ENCODE peak calls at places on chromosome 1, in eight cellular contexts. A, Q, F, T, O, H, M and Y are unnamed samples. For H3K4me1, the result is how much of the 10 kb centered on the place peaks cover.

GRCh38 chr1:194512957-194513356 is 1326.5 kb upstream of the B3GALT2 start:
- DNase-seq in F (no peak), M (no peak), Q (peak), O (no peak), T (no peak), A (no peak), H (no peak), Y (no peak)

GRCh38 chr1:209646558-209646957 is 5.7 kb downstream of the LAMB3 start:
- DNase-seq in M (no peak), T (no peak), Q (peak), O (no peak), A (no peak), H (no peak), F (no peak), Y (no peak)

GRCh38 chr1:53646732-53647131 is 92.2 kb downstream of the GLIS1 start:
- DNase-seq in O (no peak), H (no peak), A (no peak), F (no peak), M (no peak), Q (no peak), T (no peak), Y (no peak)

GRCh38 chr1:112453876-112454275 is 54.9 kb upstream of the WNT2B start:
- DNase-seq in A (no peak), F (no peak), O (no peak), H (no peak), T (no peak), Q (no peak), M (no peak), Y (no peak)

GRCh38 chr1:2497891-2498290 is 21.8 kb downstream of the PLCH2 start:
- DNase-seq in Q (no peak), A (no peak), F (no peak), H (no peak), O (no peak), T (no peak), M (no peak), Y (no peak)

GRCh38 chr1:43048601-43049011 is 89.9 kb upstream of the SLC2A1 start:
- DNase-seq in T (no peak), Q (no peak), M (no peak), O (no peak), A (no peak), F (no peak), H (no peak), Y (no peak)

GRCh38 chr1:167798951-167799350 is 77.2 kb downstream of the MPZL1 start:
- DNase-seq in O (no peak), H (no peak), Q (no peak), A (no peak), M (no peak), F (no peak), T (no peak), Y (no peak)

GRCh38 chr1:92903765-92904164 is 57.5 kb downstream of the DIPK1A start:
- DNase-seq in M (no peak), Q (no peak), O (no peak), T (no peak), A (no peak), H (no peak), F (no peak), Y (no peak)

GRCh38 chr1:67489643-67490042 is 59.4 kb upstream of the SERBP1 start:
- DNase-seq in O (no peak), Q (peak), M (peak), F (no peak), A (peak), T (no peak), H (no peak), Y (no peak)

GRCh38 chr1:86356247-86356646 is 39.9 kb downstream of the ODF2L start:
- DNase-seq in O (no peak), T (no peak), H (no peak), A (peak), Q (peak), F (no peak), M (no peak), Y (no peak)

GRCh38 chr1:70318191-70318590 is 36.3 kb downstream of the ANKRD13C start:
- DNase-seq in T (no peak), O (no peak), M (no peak), Q (no peak), A (no peak), F (no peak), H (no peak), Y (no peak)

GRCh38 chr1:196309386-196309785 is 298.9 kb downstream of the KCNT2 start:
- DNase-seq in A (peak), Q (peak), H (no peak), O (no peak), M (no peak), F (no peak), T (no peak), Y (no peak)

GRCh38 chr1:169877800-169878491 is 15.8 kb downstream of the SCYL3 start:
- DNase-seq in F (no peak), Q (peak), O (no peak), A (no peak), M (no peak), T (no peak), H (no peak), Y (no peak)

GRCh38 chr1:94693435-94693834 is 126.7 kb upstream of the SLC44A3 start:
- DNase-seq in A (no peak), Q (no peak), F (no peak), M (no peak), T (no peak), H (no peak), O (no peak), Y (no peak)

GRCh38 chr1:216793303-216793702 is 70.1 kb upstream of the ESRRG start:
- DNase-seq in H (no peak), A (no peak), M (no peak), Q (no peak), F (no peak), O (no peak), T (no peak), Y (no peak)

GRCh38 chr1:65630855-65631254 is 161.8 kb upstream of the PDE4B start:
- DNase-seq in T (no peak), M (no peak), H (no peak), A (no peak), Q (peak), F (no peak), O (no peak), Y (no peak)

GRCh38 chr1:236066828-236067386 is 2.0 kb upstream of the NID1 start:
- DNase-seq in Q (no peak), O (peak), F (no peak), A (no peak), T (peak), H (peak), M (peak), Y (no peak)

GRCh38 chr1:111140680-111140967 is 601 bp downstream of the CEPT1 start:
- DNase-seq in F (peak), A (no peak), H (peak), T (no peak), O (no peak), Q (peak), M (peak), Y (no peak)

GRCh38 chr1:36523850-36524249 is 41.1 kb upstream of the CSF3R start:
- DNase-seq in M (no peak), Q (no peak), T (no peak), O (no peak), H (no peak), A (no peak), F (no peak), Y (no peak)

GRCh38 chr1:225999912-226000337 is 782 bp upstream of the SDE2 start:
- DNase-seq in T (no peak), A (no peak), F (no peak), O (no peak), M (no peak), H (no peak), Q (peak), Y (no peak)

GRCh38 chr1:201358596-201358995 is 18.9 kb downstream of the TNNT2 start:
- DNase-seq in T (no peak), Q (peak), A (no peak), M (no peak), F (no peak), H (no peak), O (no peak), Y (no peak)

GRCh38 chr1:226626577-226626956 is 78.0 kb downstream of the STUM start:
- DNase-seq in M (peak), O (peak), H (peak), T (peak), Q (peak), F (peak), A (peak), Y (peak)

GRCh38 chr1:102798718-102799117 is 309.6 kb downstream of the COL11A1 start:
- DNase-seq in Q (no peak), O (no peak), F (no peak), A (no peak), M (no peak), H (no peak), T (no peak), Y (no peak)
- H3K4me1 ChIP-seq in Q (under half), O (under half), F (under half), A (under half), M (under half), H (under half), T (under half), Y (under half)

DNA sequence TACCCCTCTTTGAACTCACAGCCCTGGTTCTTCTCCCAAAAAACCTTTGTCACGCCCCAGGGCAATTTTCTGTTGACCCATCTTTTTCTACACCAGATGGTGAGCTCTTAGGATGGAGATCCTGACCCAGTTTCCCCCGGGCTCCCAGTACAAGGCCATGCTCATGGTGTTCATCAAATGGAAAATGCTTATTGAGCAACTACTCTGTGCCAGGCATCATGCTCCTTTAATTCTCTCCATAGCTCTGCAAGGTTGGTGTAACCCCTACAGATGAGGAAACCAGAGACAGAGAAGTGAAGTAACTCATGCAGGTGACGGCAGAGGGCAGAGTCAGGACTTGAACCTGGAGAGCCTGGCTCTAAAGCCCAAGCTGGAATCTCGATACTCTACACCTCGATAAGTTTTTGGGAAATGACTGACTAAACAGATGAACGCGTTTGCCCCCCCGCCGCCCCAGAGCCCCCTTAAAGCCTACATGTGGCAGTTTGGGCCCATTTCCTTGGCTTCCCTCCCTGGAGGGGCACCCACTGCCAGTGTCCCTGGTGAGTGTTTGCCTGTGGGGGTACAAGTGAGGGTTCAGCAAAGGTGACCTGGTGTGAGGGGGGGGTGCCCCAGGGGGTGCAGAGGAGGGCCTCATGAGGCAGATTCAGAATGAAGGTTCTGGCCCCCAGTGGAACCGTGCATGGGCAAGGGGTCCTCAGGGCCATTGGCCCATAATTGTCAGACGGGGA is 30.2 kb upstream of the RUNX3 start:
- DNase-seq in O (no peak), T (no peak), H (no peak), M (no peak), Q (no peak), F (no peak), A (no peak), Y (no peak)
- TF ChIP-seq POLR2A in O (no peak), T (no peak), H (no peak), M (no peak), Q (no peak), F (no peak), A (no peak), Y (no peak)

DNA sequence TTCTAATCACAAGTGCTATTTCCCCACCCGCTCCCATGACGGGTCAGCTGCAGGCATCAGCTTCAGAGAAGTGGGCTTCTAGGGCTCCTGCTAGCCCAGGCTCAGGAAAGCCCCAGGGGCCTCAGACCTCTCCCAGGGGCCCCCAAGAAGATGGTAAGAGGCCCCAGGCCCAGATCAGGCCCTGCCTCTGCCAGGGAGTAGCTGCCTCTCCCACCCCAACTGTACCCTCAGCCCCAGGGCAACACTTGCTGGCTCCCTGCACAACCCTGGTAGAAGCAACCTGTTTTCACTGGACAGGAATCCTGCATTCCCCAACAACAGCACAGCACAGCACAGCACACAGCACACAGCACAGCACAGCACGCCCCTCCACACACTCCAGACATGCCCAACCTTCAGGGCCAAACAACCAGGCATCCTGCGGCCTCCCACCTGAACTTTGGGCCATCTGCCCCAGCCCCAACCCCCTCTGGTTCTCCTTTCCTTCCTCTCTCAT is 6.5 kb downstream of the BLACAT1 start:
- DNase-seq in Q (no peak), F (no peak), O (no peak), A (no peak), H (no peak), T (no peak), M (no peak), Y (no peak)
- H3K4me3 ChIP-seq in Q (no peak), F (no peak), O (peak), A (peak), H (no peak), T (no peak), M (no peak), Y (no peak)

GRCh38 chr1:113943028-113943811 is 14.1 kb downstream of the HIPK1 start:
- DNase-seq in M (no peak), H (no peak), Q (peak), T (no peak), F (no peak), A (no peak), O (no peak), Y (no peak)
- H3K4me1 ChIP-seq in M (under half), H (half or more), Q (under half), T (under half), F (under half), A (under half), O (under half), Y (under half)

GRCh38 chr1:173862769-173863223 is 5.0 kb downstream of the GAS5 start:
- DNase-seq in H (no peak), Q (no peak), T (no peak), F (no peak), A (no peak), M (no peak), O (no peak), Y (no peak)

GRCh38 chr1:173865468-173866164 is 2.2 kb downstream of the GAS5 start:
- DNase-seq in O (no peak), T (no peak), M (no peak), H (no peak), A (no peak), F (no peak), Q (no peak), Y (no peak)

GRCh38 chr1:173864179-173864867 is 3.5 kb downstream of the GAS5 start:
- DNase-seq in T (no peak), H (no peak), O (no peak), M (no peak), Q (peak), A (no peak), F (no peak), Y (no peak)

GRCh38 chr1:173861731-173862145 is 6.1 kb downstream of the GAS5 start:
- DNase-seq in O (no peak), M (no peak), Q (no peak), H (no peak), A (no peak), T (no peak), F (no peak), Y (no peak)

DNA sequence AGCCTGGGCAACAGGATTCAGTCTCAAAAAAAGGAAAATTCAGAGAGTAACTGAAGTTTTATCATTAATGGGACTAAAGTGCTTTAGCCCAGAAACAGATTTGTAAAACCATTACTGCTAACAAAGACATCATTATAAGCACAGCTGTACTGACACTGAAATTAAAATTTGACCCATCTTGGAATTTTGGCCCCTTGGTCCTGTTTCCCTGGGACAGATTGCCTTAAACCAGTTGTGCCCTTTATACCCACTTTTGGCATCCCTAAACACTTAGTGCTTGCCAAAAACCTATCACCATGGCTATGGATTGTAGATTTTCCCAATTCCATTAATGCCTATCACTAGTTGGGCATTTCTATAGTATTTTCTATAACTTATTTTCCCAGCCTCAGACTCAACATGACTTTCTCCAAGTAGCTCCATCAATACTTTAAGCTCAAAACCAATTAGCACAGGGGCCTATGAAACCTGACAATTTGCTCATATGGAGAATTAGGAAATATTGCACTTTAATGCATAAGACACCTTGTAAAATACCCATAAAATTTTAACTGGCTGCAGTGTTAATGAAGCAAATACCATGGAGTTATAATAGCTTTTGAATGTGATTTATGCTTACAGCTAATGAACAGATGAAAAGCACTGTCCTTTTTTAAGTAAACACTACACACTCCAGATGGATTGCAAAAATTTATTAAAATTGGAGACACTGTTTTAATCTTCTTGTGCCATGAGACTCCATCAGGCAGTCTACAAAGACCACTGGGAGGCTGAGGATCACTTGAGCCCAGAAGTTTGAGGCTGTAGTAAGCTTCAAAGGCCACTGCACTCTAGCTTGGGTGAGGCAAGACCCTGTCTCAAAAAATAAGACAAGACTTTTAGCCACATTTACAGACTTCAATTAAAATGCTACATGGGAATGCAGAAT is 4.3 kb downstream of the GAS5 start:
- DNase-seq in H (no peak), M (no peak), Q (no peak), O (no peak), A (no peak), F (no peak), T (no peak), Y (no peak)
- TF ChIP-seq POLR2A in H (no peak), M (no peak), Q (no peak), O (no peak), A (peak), F (no peak), T (no peak), Y (no peak)

GRCh38 chr1:109210058-109210457 is 3.7 kb upstream of the SARS1 start:
- DNase-seq in A (no peak), Q (no peak), M (peak), F (no peak), T (no peak), O (no peak), H (no peak), Y (no peak)

GRCh38 chr1:109208431-109208830 is 5.3 kb upstream of the SARS1 start:
- DNase-seq in T (no peak), M (no peak), H (no peak), A (no peak), Q (no peak), F (no peak), O (no peak), Y (no peak)

GRCh38 chr1:109206324-109206723 is 7.4 kb upstream of the SARS1 start:
- DNase-seq in Q (peak), H (no peak), O (no peak), T (no peak), F (no peak), M (no peak), A (no peak), Y (no peak)

GRCh38 chr1:109207472-109208103 is 6.1 kb upstream of the SARS1 start:
- DNase-seq in H (no peak), M (no peak), T (no peak), A (no peak), O (no peak), Q (no peak), F (no peak), Y (no peak)

DNA sequence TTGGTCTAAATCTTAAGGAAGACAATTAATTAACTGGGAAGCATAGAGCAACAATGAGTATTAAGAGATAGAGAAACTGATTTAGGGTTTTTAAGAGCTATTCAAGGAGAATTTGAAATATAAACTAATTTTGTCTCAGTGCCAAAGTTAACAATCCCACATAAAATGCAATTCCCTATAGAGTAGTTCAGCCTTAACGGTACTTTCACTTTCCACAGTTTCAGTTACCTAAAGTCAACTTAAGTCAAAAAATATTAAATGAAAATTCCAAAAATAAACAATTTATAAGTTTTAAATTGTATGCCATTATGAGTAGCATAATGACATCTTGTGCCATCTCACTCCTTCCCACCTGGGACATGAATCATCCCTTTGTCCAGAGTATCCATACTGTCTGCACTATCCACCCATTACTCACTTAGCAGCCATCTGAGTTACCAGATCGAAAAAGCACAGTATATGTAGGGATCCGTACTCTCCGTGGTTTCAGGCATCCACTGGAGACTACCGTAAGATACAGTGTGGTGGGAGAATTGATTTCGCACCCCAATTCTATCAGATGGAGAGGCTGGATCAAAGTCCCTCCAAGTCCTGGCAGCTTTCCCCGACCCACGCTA is 4.8 kb upstream of the SARS1 start:
- DNase-seq in M (no peak), T (no peak), H (no peak), Q (peak), A (no peak), O (no peak), F (no peak), Y (no peak)
- H3K4me3 ChIP-seq in M (no peak), T (no peak), H (peak), Q (no peak), A (no peak), O (no peak), F (no peak), Y (no peak)

GRCh38 chr1:30314591-30314990 is 408.8 kb downstream of the MATN1 start:
- DNase-seq in T (no peak), O (no peak), Q (no peak), A (no peak), H (no peak), M (no peak), F (no peak), Y (no peak)
- H3K4me1 ChIP-seq in T (under half), O (under half), Q (under half), A (under half), H (under half), M (under half), F (under half), Y (under half)